ENCODE peak calls at places on chromosomes 16 and 17, in seven cellular contexts. N is NCI-H2107, Z is ureter, W is B cell, V is PC-3, F is nucleus accumbens, L is left cardiac atrium. R is an unnamed sample.

GRCh38 chr16:68425498-68426354 is 22.6 kb downstream of the SMPD3 start:
- DNase-seq in N (no peak), Z (no peak), W (no peak), V (no peak), F (no peak), L (no peak), R (no peak)

GRCh38 chr17:41579484-41580243 is 7.0 kb downstream of the KRT14 start:
- DNase-seq in N (peak; percentile 85), Z (peak; percentile 90), W (no peak), V (peak; percentile 87), F (no peak), L (peak; percentile 71), R (peak; percentile 84)

GRCh38 chr16:52408197-52408845 is 138.6 kb downstream of the TOX3 start:
- DNase-seq in N (no peak), Z (no peak), W (no peak), V (no peak), F (no peak), L (no peak), R (no peak)

GRCh38 chr17:64223283-64223682 is 39.8 kb downstream of the TEX2 start:
- DNase-seq in N (no peak), Z (no peak), W (no peak), V (no peak), F (no peak), L (no peak), R (no peak)

GRCh38 chr17:14214271-14214670 is 22.4 kb downstream of the CDRT15 start:
- DNase-seq in N (no peak), Z (no peak), W (no peak), V (peak; percentile 59), F (no peak), L (no peak), R (no peak)

GRCh38 chr17:38554430-38555350 is 51.1 kb downstream of the SRCIN1 start:
- DNase-seq in N (no peak), Z (no peak), W (no peak), V (peak; percentile 77), F (no peak), L (no peak), R (no peak)

GRCh38 chr17:32741381-32741780 is 135.5 kb downstream of the MYO1D start:
- DNase-seq in N (no peak), Z (no peak), W (no peak), V (no peak), F (no peak), L (no peak), R (no peak)

GRCh38 chr17:73956595-73957465 is 246.6 kb upstream of the RPL38 start:
- DNase-seq in N (no peak), Z (peak; percentile 63), W (no peak), V (peak; percentile 66), F (no peak), L (peak; percentile 59), R (peak; percentile 77)

GRCh38 chr16:82630219-82630618 is 3.5 kb downstream of the CDH13 start:
- DNase-seq in N (no peak), Z (no peak), W (no peak), V (peak; percentile 55), F (no peak), L (no peak), R (no peak)

GRCh38 chr17:47803751-47804150 is 17.8 kb downstream of the OSBPL7 start:
- DNase-seq in N (no peak), Z (peak; percentile 28), W (no peak), V (no peak), F (no peak), L (no peak), R (no peak)

GRCh38 chr17:13477180-13477611 is 124.5 kb downstream of the HS3ST3A1 start:
- DNase-seq in N (no peak), Z (no peak), W (no peak), V (peak; percentile 39), F (no peak), L (no peak), R (no peak)

GRCh38 chr16:84062734-84063640 is 20.4 kb upstream of the SLC38A8 start:
- DNase-seq in N (peak; percentile 54), Z (peak; percentile 77), W (no peak), V (peak; percentile 69), F (no peak), L (peak; percentile 85), R (peak; percentile 75)

GRCh38 chr17:32815460-32815859 is 61.5 kb downstream of the MYO1D start:
- DNase-seq in N (no peak), Z (no peak), W (no peak), V (no peak), F (no peak), L (no peak), R (no peak)